ENCODE peak calls at places on chromosomes 4 and X, in four cellular contexts. One of them, this sample, is unnamed.

GRCh38 chrX:3250946-3251345 is 95.5 kb downstream of the MXRA5 start:
- DNase-seq in HFF-Myc: no peak
- DNase-seq in fibroblast of mammary gland: no peak
- DNase-seq in HCT116: no peak
- DNase-seq in this sample: no peak

GRCh38 chr4:81631958-81632439 is 160.3 kb upstream of the RASGEF1B start:
- DNase-seq in fibroblast of mammary gland: peak; percentile 93
- DNase-seq in HFF-Myc: no peak
- DNase-seq in HCT116: no peak
- DNase-seq in this sample: peak; percentile 86

GRCh38 chrX:13179100-13179499 is 134.7 kb upstream of the FAM9C start:
- DNase-seq in fibroblast of mammary gland: peak; percentile 30
- DNase-seq in HCT116: no peak
- DNase-seq in HFF-Myc: no peak
- DNase-seq in this sample: no peak

GRCh38 chr4:93368968-93369367 is 459.6 kb upstream of the ATOH1 start:
- DNase-seq in HCT116: no peak
- DNase-seq in HFF-Myc: no peak
- DNase-seq in fibroblast of mammary gland: no peak
- DNase-seq in this sample: no peak

GRCh38 chr4:36310237-36310636 is 28.8 kb downstream of the DTHD1 start:
- DNase-seq in HFF-Myc: no peak
- DNase-seq in HCT116: no peak
- DNase-seq in fibroblast of mammary gland: no peak
- DNase-seq in this sample: no peak

GRCh38 chr4:183636488-183636887 is 22.5 kb downstream of the RWDD4 start:
- DNase-seq in HFF-Myc: no peak
- DNase-seq in HCT116: no peak
- DNase-seq in fibroblast of mammary gland: no peak
- DNase-seq in this sample: no peak

GRCh38 chrX:100979881-100980607 is 10.5 kb downstream of the ARL13A start:
- DNase-seq in fibroblast of mammary gland: no peak
- DNase-seq in HCT116: no peak
- DNase-seq in HFF-Myc: no peak
- DNase-seq in this sample: no peak

GRCh38 chrX:134599173-134599914 is 58.9 kb downstream of the PLAC1 start:
- DNase-seq in HFF-Myc: no peak
- DNase-seq in fibroblast of mammary gland: peak; percentile 92
- DNase-seq in HCT116: no peak
- DNase-seq in this sample: peak; percentile 66

GRCh38 chrX:54999717-55000598 is at the start of gene APEX2:
- DNase-seq in HFF-Myc: peak; percentile 65
- DNase-seq in fibroblast of mammary gland: peak; percentile 90
- DNase-seq in HCT116: peak; percentile 83
- DNase-seq in this sample: peak; percentile 86

GRCh38 chr4:98661356-98662054 is 3.1 kb upstream of the TSPAN5 start:
- DNase-seq in HFF-Myc: no peak
- DNase-seq in HCT116: peak; percentile 74
- DNase-seq in fibroblast of mammary gland: no peak
- DNase-seq in this sample: peak; percentile 50

GRCh38 chr4:13054410-13054970 is 429.6 kb downstream of the RAB28 start:
- DNase-seq in HCT116: no peak
- DNase-seq in fibroblast of mammary gland: peak; percentile 0
- DNase-seq in HFF-Myc: no peak
- DNase-seq in this sample: no peak

GRCh38 chr4:84994280-84994679 is 27.8 kb upstream of the WDFY3 start:
- DNase-seq in HCT116: no peak
- DNase-seq in fibroblast of mammary gland: peak; percentile 24
- DNase-seq in HFF-Myc: no peak
- DNase-seq in this sample: no peak

GRCh38 chr4:1207157-1207470 is 34.7 kb upstream of the SPON2 start:
- DNase-seq in HCT116: no peak
- DNase-seq in fibroblast of mammary gland: no peak
- DNase-seq in HFF-Myc: no peak
- DNase-seq in this sample: no peak

GRCh38 chrX:154374361-154375155 is at the start of gene FLNA:
- DNase-seq in HFF-Myc: no peak
- DNase-seq in fibroblast of mammary gland: no peak
- DNase-seq in HCT116: no peak
- DNase-seq in this sample: peak; percentile 53

GRCh38 chrX:133776072-133776471 is 209.3 kb downstream of the GPC3 start:
- DNase-seq in HCT116: no peak
- DNase-seq in HFF-Myc: no peak
- DNase-seq in fibroblast of mammary gland: no peak
- DNase-seq in this sample: peak; percentile 16

GRCh38 chr4:187929024-187929423 is 66.5 kb upstream of the ZFP42 start:
- DNase-seq in HCT116: peak; percentile 33
- DNase-seq in fibroblast of mammary gland: no peak
- DNase-seq in HFF-Myc: no peak
- DNase-seq in this sample: no peak

GRCh38 chrX:83916525-83916924 is 55.6 kb downstream of the CYLC1 start:
- DNase-seq in fibroblast of mammary gland: peak; percentile 23
- DNase-seq in HCT116: no peak
- DNase-seq in HFF-Myc: no peak
- DNase-seq in this sample: no peak

GRCh38 chrX:2463973-2464676 is 36.7 kb downstream of the DHRSX start:
- DNase-seq in fibroblast of mammary gland: no peak
- DNase-seq in HCT116: peak; percentile 99
- DNase-seq in HFF-Myc: no peak
- DNase-seq in this sample: no peak

GRCh38 chrX:69493193-69493592 is 10.9 kb upstream of the NALF2 start:
- DNase-seq in HFF-Myc: no peak
- DNase-seq in HCT116: peak; percentile 33
- DNase-seq in fibroblast of mammary gland: peak; percentile 3
- DNase-seq in this sample: peak; percentile 3

DNA sequence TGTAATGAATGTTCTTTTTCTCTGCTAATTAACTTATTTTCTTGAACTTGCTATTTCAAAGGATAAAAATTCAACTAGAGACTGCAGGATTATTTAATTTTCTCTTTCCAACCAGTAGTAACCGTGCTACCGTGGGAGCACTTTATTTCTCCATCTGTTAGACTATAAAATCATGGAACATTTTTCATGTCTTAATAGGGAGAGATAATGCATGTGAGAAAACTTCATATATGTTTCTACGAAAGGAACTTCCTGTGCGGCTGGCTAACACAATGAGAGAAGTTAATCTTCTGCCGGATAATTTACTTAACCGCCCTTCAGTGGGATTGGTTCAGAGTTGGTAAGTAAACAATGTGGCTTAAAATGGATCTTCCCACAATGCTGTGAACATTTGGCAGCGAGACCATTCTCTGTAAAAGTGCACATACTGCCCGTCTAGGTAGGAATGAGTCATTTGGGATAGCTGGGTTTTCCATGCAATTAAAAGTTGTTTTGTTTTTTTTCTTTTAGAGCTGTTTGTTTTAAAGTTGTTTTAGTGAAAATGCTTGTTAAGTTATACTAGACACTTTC is 29.5 kb downstream of the PDK3 start:
- DNase-seq in fibroblast of mammary gland: peak; percentile 72
- DNase-seq in HFF-Myc: peak; percentile 62
- DNase-seq in HCT116: no peak
- DNase-seq in this sample: peak; percentile 26
- H3K4me3 ChIP-seq in fibroblast of mammary gland: no peak overlapping the region
- H3K4me3 ChIP-seq in HFF-Myc: no peak overlapping the region
- H3K4me3 ChIP-seq in HCT116: no peak overlapping the region
- H3K4me3 ChIP-seq in this sample: no peak overlapping the region

DNA sequence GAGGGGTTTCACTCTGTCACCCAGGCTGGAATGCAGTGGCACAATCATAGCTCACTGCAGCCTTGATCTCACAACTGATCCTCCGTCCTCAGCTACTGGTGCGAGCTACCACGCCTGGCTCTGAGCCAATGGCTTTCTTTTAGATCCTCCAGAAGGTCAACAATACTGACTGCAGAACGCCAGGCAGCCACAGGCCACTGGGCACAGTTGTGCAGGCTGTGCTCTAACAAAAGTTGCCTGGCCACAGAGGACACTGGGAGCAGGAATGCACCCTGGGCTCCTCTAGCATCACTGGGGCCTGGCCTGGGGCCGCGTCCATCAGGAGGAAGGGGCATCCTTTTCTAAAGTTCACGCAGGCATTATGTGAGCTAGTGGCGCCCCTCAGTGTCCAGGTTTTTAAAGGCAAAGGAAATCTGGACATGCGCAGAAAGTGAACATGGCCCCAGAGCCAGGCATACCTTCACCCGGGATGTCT is 14.9 kb upstream of the PORCN start:
- DNase-seq in HFF-Myc: no peak
- DNase-seq in fibroblast of mammary gland: peak; percentile 58
- DNase-seq in HCT116: peak; percentile 38
- DNase-seq in this sample: peak; percentile 60
- TF ChIP-seq CTCF in HFF-Myc: peak; percentile 14
- TF ChIP-seq CTCF in fibroblast of mammary gland: peak; percentile 47
- TF ChIP-seq CTCF in HCT116: peak; percentile 49
- TF ChIP-seq CTCF in this sample: no peak

GRCh38 chr4:122854444-122854843 is 27.8 kb downstream of the FGF2 start:
- DNase-seq in fibroblast of mammary gland: peak; percentile 44
- DNase-seq in HCT116: no peak
- DNase-seq in HFF-Myc: no peak
- DNase-seq in this sample: peak; percentile 52
- H3K4me3 ChIP-seq in fibroblast of mammary gland: peak overlapping the region; percentile 27
- H3K4me3 ChIP-seq in HCT116: no peak overlapping the region
- H3K4me3 ChIP-seq in HFF-Myc: peak overlapping the region; percentile 3
- H3K4me3 ChIP-seq in this sample: no peak overlapping the region

GRCh38 chr4:96352051-96352517 is 512.2 kb downstream of the PDHA2 start:
- DNase-seq in HFF-Myc: no peak
- DNase-seq in HCT116: peak; percentile 34
- DNase-seq in fibroblast of mammary gland: peak; percentile 5
- DNase-seq in this sample: no peak
- TF ChIP-seq CTCF in HFF-Myc: no peak
- TF ChIP-seq CTCF in HCT116: peak; percentile 67
- TF ChIP-seq CTCF in fibroblast of mammary gland: peak; percentile 15
- TF ChIP-seq CTCF in this sample: no peak

GRCh38 chrX:107825698-107826285 is at the start of gene MID2:
- DNase-seq in HFF-Myc: no peak
- DNase-seq in HCT116: peak; percentile 29
- DNase-seq in fibroblast of mammary gland: peak; percentile 47
- DNase-seq in this sample: peak; percentile 54
- H3K4me3 ChIP-seq in HFF-Myc: peak within 1 kb of the TSS; percentile 33
- H3K4me3 ChIP-seq in HCT116: peak within 1 kb of the TSS; percentile 60
- H3K4me3 ChIP-seq in fibroblast of mammary gland: peak within 1 kb of the TSS; percentile 40
- H3K4me3 ChIP-seq in this sample: peak within 1 kb of the TSS; percentile 50

GRCh38 chr4:112055100-112055499 is 90.2 kb upstream of the FAM241A start:
- DNase-seq in HCT116: no peak
- DNase-seq in fibroblast of mammary gland: no peak
- DNase-seq in HFF-Myc: no peak
- DNase-seq in this sample: no peak

GRCh38 chr4:112058433-112058832 is 86.8 kb upstream of the FAM241A start:
- DNase-seq in fibroblast of mammary gland: no peak
- DNase-seq in HFF-Myc: no peak
- DNase-seq in HCT116: no peak
- DNase-seq in this sample: peak; percentile 41

GRCh38 chr4:112053825-112054224 is 91.4 kb upstream of the FAM241A start:
- DNase-seq in fibroblast of mammary gland: no peak
- DNase-seq in HFF-Myc: no peak
- DNase-seq in HCT116: no peak
- DNase-seq in this sample: no peak

GRCh38 chr4:112060212-112060611 is 85.0 kb upstream of the FAM241A start:
- DNase-seq in HCT116: peak; percentile 33
- DNase-seq in fibroblast of mammary gland: peak; percentile 54
- DNase-seq in HFF-Myc: no peak
- DNase-seq in this sample: peak; percentile 59

GRCh38 chr4:112057479-112057878 is 87.8 kb upstream of the FAM241A start:
- DNase-seq in HCT116: no peak
- DNase-seq in HFF-Myc: no peak
- DNase-seq in fibroblast of mammary gland: no peak
- DNase-seq in this sample: no peak
- TF ChIP-seq CTCF in HCT116: no peak
- TF ChIP-seq CTCF in HFF-Myc: no peak
- TF ChIP-seq CTCF in fibroblast of mammary gland: no peak
- TF ChIP-seq CTCF in this sample: no peak

DNA sequence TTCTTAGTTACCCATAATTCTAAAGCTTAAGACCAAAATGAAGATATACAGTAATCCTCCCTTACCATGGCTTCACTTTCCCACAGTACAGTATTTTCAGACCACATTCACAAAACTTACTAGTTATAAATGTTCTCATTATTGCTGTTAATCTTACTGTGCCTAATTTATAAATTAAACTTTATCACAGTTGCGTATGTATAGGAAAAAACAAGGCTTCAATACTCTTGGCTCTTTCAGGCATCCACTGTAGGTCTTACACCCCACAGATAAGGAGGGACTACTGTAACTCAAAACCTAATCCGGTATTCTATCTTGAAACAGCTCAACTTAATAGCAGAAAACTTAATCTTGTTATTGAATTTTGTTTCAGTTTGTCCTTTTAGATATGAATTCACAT is 3.6 kb downstream of the HMGB2 start:
- DNase-seq in HFF-Myc: no peak
- DNase-seq in HCT116: no peak
- DNase-seq in fibroblast of mammary gland: no peak
- DNase-seq in this sample: no peak
- H3K4me3 ChIP-seq in HFF-Myc: no peak overlapping the region
- H3K4me3 ChIP-seq in HCT116: no peak overlapping the region
- H3K4me3 ChIP-seq in fibroblast of mammary gland: no peak overlapping the region
- H3K4me3 ChIP-seq in this sample: no peak overlapping the region

DNA sequence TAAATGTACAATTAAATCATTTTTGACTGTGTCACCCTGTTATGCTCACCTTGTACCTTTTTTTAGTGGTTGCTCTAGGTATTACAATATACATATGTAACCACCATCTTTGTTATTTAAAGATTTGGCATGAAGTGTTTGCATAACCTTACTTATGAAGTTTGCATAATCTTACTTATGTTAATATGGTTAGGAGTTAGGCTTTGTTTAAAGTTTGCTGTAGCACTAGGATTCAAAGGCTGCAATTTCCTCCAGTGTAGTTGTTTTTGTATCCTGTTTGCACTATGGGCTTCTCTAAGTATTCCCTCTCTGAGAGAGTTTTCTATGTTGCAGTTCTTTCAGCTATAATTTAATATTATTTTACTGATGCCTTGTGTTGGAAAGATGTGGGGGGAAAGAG is 15.0 kb upstream of the GSPT2 start:
- DNase-seq in HCT116: no peak
- DNase-seq in fibroblast of mammary gland: no peak
- DNase-seq in HFF-Myc: no peak
- DNase-seq in this sample: no peak
- TF ChIP-seq CTCF in HCT116: no peak
- TF ChIP-seq CTCF in fibroblast of mammary gland: no peak
- TF ChIP-seq CTCF in HFF-Myc: no peak
- TF ChIP-seq CTCF in this sample: no peak

DNA sequence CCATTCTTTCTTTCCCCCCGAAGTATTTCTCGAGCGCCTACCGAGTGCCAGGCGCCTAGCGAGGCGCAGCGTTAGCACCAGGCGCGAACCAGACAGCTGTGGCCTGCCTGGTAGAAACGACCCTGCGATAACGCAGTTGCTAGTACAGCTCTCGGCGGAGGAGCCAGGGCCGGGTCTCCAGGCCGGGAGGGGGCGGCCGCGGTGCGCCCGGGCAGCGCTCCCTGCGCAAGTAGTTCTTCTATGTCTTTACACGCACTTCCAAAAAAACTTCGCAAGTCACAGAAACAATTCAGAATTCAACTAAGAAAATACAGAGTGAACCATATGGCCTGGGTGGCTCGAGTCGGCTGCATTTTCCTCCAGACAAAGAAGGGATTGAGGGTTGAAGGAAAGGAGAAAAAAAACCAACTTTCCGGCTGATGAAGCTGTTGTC is 7.0 kb upstream of the NEUROG2 start:
- DNase-seq in fibroblast of mammary gland: peak; percentile 43
- DNase-seq in HFF-Myc: no peak
- DNase-seq in HCT116: no peak
- DNase-seq in this sample: peak; percentile 73
- H3K4me3 ChIP-seq in fibroblast of mammary gland: peak overlapping the region; percentile 35
- H3K4me3 ChIP-seq in HFF-Myc: peak overlapping the region; percentile 28
- H3K4me3 ChIP-seq in HCT116: no peak overlapping the region
- H3K4me3 ChIP-seq in this sample: peak overlapping the region; percentile 31

This sample was measured in foreskin fibroblast.